ENCODE peak calls at places on chromosome 16, in four cellular contexts. W is GM12878, C is A549, I is HepG2. B is an unnamed sample.

GRCh38 chr16:57797526-57798266 is 4.6 kb downstream of the KIFC3 start:
- DNase-seq in W (no peak), C (peak; percentile 60), I (peak; percentile 91), B (no peak)

GRCh38 chr16:8956265-8957060 is 7.2 kb downstream of the USP7 start:
- DNase-seq in W (no peak), C (no peak), I (no peak), B (peak; percentile 64)

GRCh38 chr16:89600427-89600826 is 13.0 kb upstream of the DPEP1 start:
- DNase-seq in W (no peak), C (no peak), I (no peak), B (no peak)

GRCh38 chr16:21279501-21279900 is 1.4 kb upstream of the CRYM start:
- DNase-seq in W (no peak), C (no peak), I (no peak), B (no peak)

GRCh38 chr16:49733278-49734009 is 122.5 kb downstream of the ZNF423 start:
- DNase-seq in W (no peak), C (no peak), I (no peak), B (no peak)

GRCh38 chr16:50616883-50617629 is 64.1 kb downstream of the SNX20 start:
- DNase-seq in W (no peak), C (no peak), I (peak; percentile 89), B (no peak)

GRCh38 chr16:50692999-50693781 is at the start of gene NOD2:
- DNase-seq in W (no peak), C (peak; percentile 51), I (no peak), B (peak; percentile 91)

GRCh38 chr16:73304008-73304814 is 256.3 kb upstream of the ZFHX3 start:
- DNase-seq in W (no peak), C (no peak), I (no peak), B (peak; percentile 84)

GRCh38 chr16:29641561-29641960 is 21.5 kb upstream of the SPN start:
- DNase-seq in W (no peak), C (no peak), I (peak; percentile 53), B (no peak)

GRCh38 chr16:12440233-12440530 is 363.5 kb downstream of the CPPED1 start:
- DNase-seq in W (no peak), C (no peak), I (no peak), B (no peak)

GRCh38 chr16:85843471-85844168 is 44.1 kb downstream of the COX4I1 start:
- DNase-seq in W (no peak), C (no peak), I (no peak), B (no peak)

GRCh38 chr16:85755929-85756768 is 5.3 kb upstream of the C16orf74 start:
- DNase-seq in W (peak; percentile 76), C (no peak), I (no peak), B (no peak)

GRCh38 chr16:83772806-83773205 is 35.0 kb upstream of the HSBP1 start:
- DNase-seq in W (no peak), C (no peak), I (no peak), B (no peak)

GRCh38 chr16:50354629-50355456 is 13.9 kb downstream of the BRD7 start:
- DNase-seq in W (no peak), C (no peak), I (no peak), B (peak; percentile 58)

GRCh38 chr16:17921357-17921978 is 415.1 kb downstream of the NPIPA8 start:
- DNase-seq in W (no peak), C (no peak), I (peak; percentile 64), B (peak; percentile 6)

GRCh38 chr16:47947741-47948140 is 208.1 kb downstream of the ABCC12 start:
- DNase-seq in W (no peak), C (no peak), I (no peak), B (no peak)

GRCh38 chr16:70437582-70438324 is 1.1 kb downstream of the ST3GAL2 start:
- DNase-seq in W (no peak), C (no peak), I (no peak), B (peak; percentile 41)

DNA sequence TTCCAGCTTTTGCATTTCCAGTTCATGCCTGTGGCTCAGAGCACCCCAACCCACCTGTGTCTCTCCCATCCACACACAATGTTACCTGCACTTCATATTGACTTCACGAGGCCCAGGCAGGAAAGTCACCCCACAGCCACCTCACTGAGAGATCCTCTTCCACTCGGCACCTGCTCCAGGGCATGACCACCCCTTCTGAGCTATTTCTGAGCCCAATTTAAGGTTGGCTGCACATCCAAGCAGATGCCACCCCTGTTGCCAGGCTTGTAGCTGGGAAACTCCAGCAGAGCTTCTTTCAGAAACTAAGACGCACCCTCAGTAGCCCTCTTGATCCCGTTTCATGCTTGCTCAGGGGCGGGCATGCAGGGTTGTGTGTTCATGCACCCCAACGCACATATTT is 88.4 kb downstream of the SOCS1 start:
- DNase-seq in W (no peak), C (no peak), I (no peak), B (no peak)
- TF ChIP-seq PBX3 in W (no peak), C (no peak), I (no peak), B (no peak)

GRCh38 chr16:554640-555413 is 5.4 kb upstream of the PRR35 start:
- DNase-seq in W (no peak), C (no peak), I (no peak), B (no peak)

GRCh38 chr16:553601-554296 is 6.4 kb upstream of the PRR35 start:
- DNase-seq in W (no peak), C (no peak), I (no peak), B (no peak)

GRCh38 chr16:555528-556478 is 4.4 kb upstream of the PRR35 start:
- DNase-seq in W (no peak), C (no peak), I (no peak), B (peak; percentile 79)

GRCh38 chr16:552171-552570 is 8.0 kb upstream of the PRR35 start:
- DNase-seq in W (no peak), C (no peak), I (no peak), B (no peak)

DNA sequence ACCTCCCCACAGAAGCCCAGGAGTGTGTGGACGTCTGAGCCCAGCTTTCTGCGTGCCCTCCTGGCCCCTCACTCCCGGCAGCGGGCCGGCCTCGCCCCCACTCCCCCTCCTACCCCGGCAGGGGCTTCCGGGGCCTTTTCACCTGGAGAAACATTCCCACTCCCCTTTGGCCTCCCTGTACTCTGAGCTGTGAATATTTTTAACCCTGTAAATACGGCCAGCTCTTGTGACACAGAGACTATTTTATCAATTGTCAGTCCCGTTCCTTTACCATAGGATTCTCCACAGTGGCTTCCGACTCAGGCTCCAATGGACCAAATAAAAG is 5.9 kb upstream of the PRR35 start:
- DNase-seq in W (no peak), C (no peak), I (peak; percentile 24), B (no peak)
- TF ChIP-seq PBX3 in W (no peak), C (no peak), I (no peak), B (no peak)

GRCh38 chr16:24117680-24118079 is 138.5 kb upstream of the CACNG3 start:
- DNase-seq in W (no peak), C (no peak), I (no peak), B (no peak)

GRCh38 chr16:24114876-24115275 is 141.3 kb upstream of the CACNG3 start:
- DNase-seq in W (no peak), C (no peak), I (no peak), B (no peak)

GRCh38 chr16:24118126-24118821 is 137.9 kb upstream of the CACNG3 start:
- DNase-seq in W (no peak), C (no peak), I (no peak), B (no peak)

GRCh38 chr16:24116989-24117388 is 139.1 kb upstream of the CACNG3 start:
- DNase-seq in W (no peak), C (no peak), I (no peak), B (no peak)

DNA sequence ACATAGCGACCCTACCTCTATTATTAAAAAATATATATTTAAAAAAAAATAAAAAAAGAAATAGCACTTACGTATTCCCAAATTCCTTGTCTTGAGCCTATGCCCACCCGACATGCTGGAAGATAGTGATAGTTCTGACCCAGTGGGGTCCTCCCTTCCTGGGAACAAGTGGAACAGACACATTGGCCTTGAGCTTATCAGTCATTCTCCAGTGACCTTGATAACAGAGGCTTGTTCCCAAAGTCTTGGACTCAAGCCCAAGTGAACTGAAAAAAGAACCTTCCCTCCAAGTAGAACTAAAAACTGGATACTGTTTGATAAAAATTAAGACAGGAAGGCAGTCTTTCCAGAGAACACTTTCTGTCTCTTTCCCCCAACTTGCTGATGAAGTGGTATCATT is 139.8 kb upstream of the CACNG3 start:
- DNase-seq in W (no peak), C (no peak), I (no peak), B (no peak)
- TF ChIP-seq PBX3 in W (no peak), C (no peak), I (no peak), B (no peak)

DNA sequence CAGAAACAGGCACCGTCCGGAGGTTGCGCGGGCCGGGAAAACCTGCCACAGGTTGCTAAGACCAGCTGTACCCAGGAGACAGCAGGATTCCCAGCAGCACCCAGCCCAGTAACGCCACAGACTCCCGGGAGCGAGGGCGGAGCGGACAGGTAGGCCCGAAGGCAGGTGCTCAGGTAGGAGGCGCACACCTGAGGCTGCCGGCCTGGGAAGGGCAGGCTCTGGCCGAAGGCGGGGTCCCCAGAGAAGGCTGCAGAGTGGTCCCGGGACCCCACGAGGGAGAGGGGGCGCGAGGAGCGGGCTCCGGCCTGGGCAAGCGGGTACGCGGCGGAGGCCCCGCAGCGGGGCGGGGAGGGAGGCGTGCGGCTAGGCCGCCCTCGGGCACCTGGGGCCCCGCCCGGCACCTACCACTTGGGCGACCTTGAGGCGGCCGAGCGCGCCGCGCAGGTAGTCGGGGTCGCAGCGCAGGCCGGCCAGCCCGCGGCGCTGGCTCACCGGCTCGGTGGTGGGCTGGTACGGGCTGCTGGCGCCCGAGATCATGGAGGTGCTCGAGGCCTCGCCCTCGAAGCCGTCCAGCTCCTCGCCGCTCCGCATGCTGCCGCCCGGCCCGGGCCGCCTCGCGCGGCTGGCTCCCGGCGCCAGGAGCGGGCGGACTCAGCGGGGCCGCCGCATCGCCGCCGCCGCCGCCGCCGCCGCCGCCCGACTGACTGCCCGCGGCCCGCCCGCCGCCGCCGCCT is 441 bp downstream of the CMTM4 start:
- DNase-seq in W (no peak), C (peak; percentile 36), I (no peak), B (no peak)
- TF ChIP-seq PBX3 in W (no peak), C (no peak), I (no peak), B (no peak)

DNA sequence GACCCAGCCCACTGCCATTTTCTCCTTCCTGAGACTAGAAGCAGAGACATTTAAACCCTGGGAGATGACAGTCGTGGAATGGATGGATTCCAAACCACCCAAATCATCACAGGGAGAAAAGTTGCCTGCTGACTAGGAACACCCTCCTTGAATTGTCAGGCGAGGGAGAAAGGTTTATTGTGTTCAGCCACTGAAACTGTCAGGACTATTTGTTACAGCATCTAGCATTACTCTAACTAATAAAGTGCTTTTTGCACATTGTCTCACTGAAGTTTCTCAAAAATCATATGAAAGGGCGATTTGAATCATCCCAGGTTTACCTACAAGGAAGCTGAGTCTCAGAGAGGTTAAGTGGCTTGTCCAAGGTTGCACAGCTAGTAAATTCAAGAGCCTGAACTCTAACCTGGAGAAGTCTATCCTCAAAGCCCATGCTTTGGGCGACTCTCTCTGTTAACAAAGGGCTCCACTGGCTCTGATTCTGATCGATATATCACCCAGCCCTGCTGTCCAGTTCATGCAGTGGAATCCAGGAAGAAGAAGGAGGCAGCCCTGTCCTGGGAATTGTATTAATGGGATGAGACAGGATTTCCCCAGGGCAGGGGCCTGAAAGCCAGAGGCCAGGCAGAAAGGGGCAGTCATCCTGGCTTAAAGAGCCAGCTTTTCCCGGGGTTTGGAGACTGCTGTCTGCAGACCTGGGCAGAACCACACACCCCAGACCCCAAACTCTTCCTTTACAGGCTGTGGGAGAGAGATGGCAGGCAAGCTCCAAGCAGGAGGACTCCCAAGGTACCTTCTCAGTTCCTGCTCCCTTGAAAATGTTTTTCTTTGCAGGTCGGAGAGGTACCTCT is 37.5 kb downstream of the IRX3 start:
- DNase-seq in W (no peak), C (no peak), I (no peak), B (no peak)
- TF ChIP-seq PBX3 in W (no peak), C (no peak), I (no peak), B (no peak)